ENCODE peak calls at places on chromosomes 11 and 22, in five cellular contexts. One of them, this sample, is unnamed.

GRCh38 chr22:50399751-50400331 is 56.7 kb downstream of the PPP6R2 start:
- DNase-seq in HepG2: peak
- DNase-seq in HCT116: peak
- DNase-seq in K562: peak
- DNase-seq in H1: peak
- DNase-seq in this sample: no peak

GRCh38 chr22:46596032-46596441 is 24.1 kb upstream of the GRAMD4 start:
- DNase-seq in K562: no peak
- DNase-seq in H1: no peak
- DNase-seq in HepG2: no peak
- DNase-seq in HCT116: no peak
- DNase-seq in this sample: no peak

GRCh38 chr11:66011239-66011784 is 496 bp upstream of the CST6 start:
- DNase-seq in H1: no peak
- DNase-seq in HepG2: no peak
- DNase-seq in HCT116: peak
- DNase-seq in K562: no peak
- DNase-seq in this sample: no peak

GRCh38 chr11:118042791-118043190 is 34.1 kb upstream of the TMPRSS4 start:
- DNase-seq in HCT116: no peak
- DNase-seq in HepG2: no peak
- DNase-seq in K562: no peak
- DNase-seq in H1: no peak
- DNase-seq in this sample: no peak

GRCh38 chr22:31625661-31626426 is 36.2 kb downstream of the PISD start:
- DNase-seq in H1: no peak
- DNase-seq in HepG2: no peak
- DNase-seq in HCT116: no peak
- DNase-seq in K562: peak
- DNase-seq in this sample: no peak

GRCh38 chr11:115164774-115165173 is 339.4 kb downstream of the CADM1 start:
- DNase-seq in HepG2: no peak
- DNase-seq in HCT116: no peak
- DNase-seq in K562: no peak
- DNase-seq in H1: peak
- DNase-seq in this sample: no peak

GRCh38 chr22:39598017-39598965 is 27.7 kb downstream of the CACNA1I start:
- DNase-seq in HCT116: peak
- DNase-seq in H1: peak
- DNase-seq in HepG2: no peak
- DNase-seq in K562: peak
- DNase-seq in this sample: no peak

GRCh38 chr11:6219359-6219758 is 14.0 kb downstream of the C11orf42 start:
- DNase-seq in K562: no peak
- DNase-seq in HepG2: no peak
- DNase-seq in H1: no peak
- DNase-seq in HCT116: no peak
- DNase-seq in this sample: no peak

GRCh38 chr11:75238595-75239245 is 1.9 kb upstream of the TPBGL start:
- DNase-seq in K562: no peak
- DNase-seq in H1: no peak
- DNase-seq in HepG2: no peak
- DNase-seq in HCT116: no peak
- DNase-seq in this sample: no peak

GRCh38 chr11:35173011-35173511 is 34.1 kb downstream of the CD44 start:
- DNase-seq in HCT116: no peak
- DNase-seq in HepG2: peak
- DNase-seq in H1: no peak
- DNase-seq in K562: no peak
- DNase-seq in this sample: peak

GRCh38 chr11:114776956-114777355 is 98.6 kb downstream of the NXPE2 start:
- DNase-seq in HCT116: no peak
- DNase-seq in K562: no peak
- DNase-seq in HepG2: no peak
- DNase-seq in H1: no peak
- DNase-seq in this sample: no peak

GRCh38 chr11:2510626-2511402 is 66.0 kb downstream of the KCNQ1 start:
- DNase-seq in K562: peak
- DNase-seq in HCT116: no peak
- DNase-seq in HepG2: no peak
- DNase-seq in H1: no peak
- DNase-seq in this sample: no peak

GRCh38 chr11:20042717-20043392 is 117.4 kb downstream of the DBX1 start:
- DNase-seq in HCT116: no peak
- DNase-seq in K562: no peak
- DNase-seq in HepG2: no peak
- DNase-seq in H1: no peak
- DNase-seq in this sample: no peak

GRCh38 chr11:67439321-67440228 is 2.1 kb upstream of the PTPRCAP start:
- DNase-seq in H1: no peak
- DNase-seq in HepG2: peak
- DNase-seq in HCT116: no peak
- DNase-seq in K562: no peak
- DNase-seq in this sample: no peak

GRCh38 chr11:30683176-30683575 is 97.0 kb upstream of the MPPED2 start:
- DNase-seq in K562: no peak
- DNase-seq in H1: no peak
- DNase-seq in HCT116: no peak
- DNase-seq in HepG2: no peak
- DNase-seq in this sample: no peak

GRCh38 chr11:95074806-95075563 is 8.3 kb downstream of the SRSF8 start:
- DNase-seq in K562: no peak
- DNase-seq in HepG2: no peak
- DNase-seq in H1: no peak
- DNase-seq in HCT116: no peak
- DNase-seq in this sample: no peak

GRCh38 chr11:72624496-72625201 is 49.6 kb downstream of the PDE2A start:
- DNase-seq in K562: no peak
- DNase-seq in HCT116: no peak
- DNase-seq in H1: no peak
- DNase-seq in HepG2: no peak
- DNase-seq in this sample: no peak

GRCh38 chr22:47014946-47015345 is 252.5 kb downstream of the TBC1D22A start:
- DNase-seq in K562: no peak
- DNase-seq in HepG2: no peak
- DNase-seq in H1: no peak
- DNase-seq in HCT116: no peak
- DNase-seq in this sample: no peak

GRCh38 chr11:76782526-76783293 is 446 bp upstream of the TSKU start:
- DNase-seq in HCT116: peak
- DNase-seq in K562: peak
- DNase-seq in H1: peak
- DNase-seq in HepG2: peak
- DNase-seq in this sample: no peak

GRCh38 chr11:126205359-126205758 is 6.1 kb downstream of the RPUSD4 start:
- DNase-seq in HepG2: no peak
- DNase-seq in HCT116: no peak
- DNase-seq in H1: no peak
- DNase-seq in K562: no peak
- DNase-seq in this sample: no peak

GRCh38 chr11:113253406-113253805 is 61.0 kb upstream of the TTC12 start:
- DNase-seq in HepG2: no peak
- DNase-seq in HCT116: no peak
- DNase-seq in H1: no peak
- DNase-seq in K562: no peak
- DNase-seq in this sample: no peak

DNA sequence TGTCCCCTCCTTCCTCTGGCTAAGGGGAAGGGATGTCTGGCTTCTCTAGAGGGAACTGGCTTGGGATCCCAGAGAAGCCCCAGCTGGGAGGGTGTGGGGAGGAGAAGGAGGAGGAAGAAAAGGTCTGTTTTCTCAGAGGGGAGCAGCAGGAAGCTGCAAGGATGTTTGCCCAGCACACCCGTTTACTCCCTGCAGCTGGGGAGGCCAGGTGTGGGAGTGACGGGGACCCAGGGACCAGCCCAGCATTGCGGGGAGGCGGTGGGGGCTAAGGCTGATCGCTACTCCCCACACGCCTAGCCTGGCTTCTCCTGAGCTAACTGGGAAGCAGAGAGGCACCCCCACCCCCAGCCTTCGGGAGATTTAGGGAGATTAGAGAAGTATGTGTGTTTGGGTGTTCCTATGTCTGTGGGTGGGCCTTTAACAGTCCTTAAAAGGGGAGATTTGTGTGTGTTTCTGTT is 3.9 kb downstream of the CREB3L1 start:
- DNase-seq in K562: peak
- DNase-seq in HepG2: no peak
- DNase-seq in HCT116: no peak
- DNase-seq in H1: no peak
- DNase-seq in this sample: no peak
- H3K9ac ChIP-seq in K562: peak
- H3K9ac ChIP-seq in HepG2: no peak
- H3K9ac ChIP-seq in HCT116: no peak
- H3K9ac ChIP-seq in H1: no peak
- H3K9ac ChIP-seq in this sample: peak

GRCh38 chr11:69382131-69383128 is 88.5 kb downstream of the MYEOV start:
- DNase-seq in HepG2: no peak
- DNase-seq in HCT116: peak
- DNase-seq in H1: no peak
- DNase-seq in K562: peak
- DNase-seq in this sample: peak
- TF ChIP-seq SP1 in HepG2: no peak
- TF ChIP-seq SP1 in HCT116: peak
- TF ChIP-seq SP1 in H1: no peak
- TF ChIP-seq SP1 in K562: peak
- TF ChIP-seq SP1 in this sample: no peak

DNA sequence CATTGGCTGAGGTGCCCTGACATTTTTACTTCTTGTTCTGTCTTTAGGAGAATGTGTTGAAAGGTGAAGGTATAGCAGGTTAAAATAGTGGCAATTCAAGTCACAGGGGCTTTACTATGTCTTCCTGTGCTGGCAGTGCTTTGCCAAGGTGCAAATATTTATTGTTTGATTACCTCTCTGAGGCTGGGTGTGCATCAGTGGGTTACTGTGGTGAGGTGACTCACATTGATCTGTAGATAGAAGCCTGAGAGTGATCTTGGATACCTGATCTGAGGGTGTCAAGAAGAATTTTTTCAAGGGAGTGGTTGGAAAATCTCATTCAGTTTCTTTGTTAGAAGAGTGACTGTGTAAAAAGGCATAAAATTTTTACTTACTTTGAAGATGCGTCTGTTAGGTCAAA is 90.0 kb downstream of the ARHGAP42 start:
- DNase-seq in HCT116: peak
- DNase-seq in K562: no peak
- DNase-seq in HepG2: peak
- DNase-seq in H1: no peak
- DNase-seq in this sample: no peak
- H3K9ac ChIP-seq in HCT116: peak
- H3K9ac ChIP-seq in K562: no peak
- H3K9ac ChIP-seq in HepG2: peak
- H3K9ac ChIP-seq in H1: no peak
- H3K9ac ChIP-seq in this sample: no peak

DNA sequence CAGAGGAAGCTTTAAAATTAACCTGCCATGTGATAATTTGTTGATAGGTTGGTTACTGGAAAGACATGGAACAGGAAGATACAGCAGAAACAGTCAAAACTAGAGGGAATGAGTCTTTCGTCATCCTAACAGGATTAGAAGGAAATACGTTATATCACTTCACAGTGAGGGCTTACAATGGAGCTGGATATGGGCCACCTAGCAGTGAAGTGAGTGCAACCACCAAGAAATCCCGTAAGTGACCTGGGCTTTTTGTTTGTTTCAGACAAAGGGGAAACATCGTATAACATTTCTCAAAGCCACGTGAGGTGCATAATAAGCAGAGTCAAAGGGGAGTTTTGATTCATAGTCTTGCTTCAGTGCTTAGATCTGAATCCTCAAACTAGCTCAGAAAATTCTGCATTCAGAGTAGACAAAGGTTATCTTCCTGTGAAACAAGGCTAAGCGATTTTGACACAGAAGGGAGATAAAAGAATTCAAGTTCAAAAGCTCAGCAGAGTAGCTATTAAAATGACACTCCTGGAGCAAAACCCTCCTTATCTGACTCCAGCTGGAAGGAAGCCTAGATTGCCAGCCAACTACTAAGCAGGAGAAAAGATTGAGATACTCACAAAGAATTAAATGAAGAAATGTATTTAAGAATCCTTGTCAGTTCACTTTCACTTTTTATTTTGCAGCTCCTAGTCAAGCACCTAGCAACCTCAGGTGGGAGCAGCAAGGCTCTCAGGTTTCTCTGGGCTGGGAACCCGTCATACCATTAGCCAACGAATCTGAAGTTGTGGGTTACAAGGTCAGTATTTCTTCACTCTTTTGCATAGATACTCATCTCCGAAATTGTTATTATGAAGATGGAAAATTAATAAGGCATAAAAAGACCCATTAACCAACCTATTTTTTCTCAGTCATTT is 346.4 kb upstream of the ARHGAP42 start:
- DNase-seq in K562: no peak
- DNase-seq in H1: no peak
- DNase-seq in HCT116: no peak
- DNase-seq in HepG2: no peak
- DNase-seq in this sample: no peak
- TF ChIP-seq SP1 in K562: no peak
- TF ChIP-seq SP1 in H1: no peak
- TF ChIP-seq SP1 in HCT116: no peak
- TF ChIP-seq SP1 in HepG2: no peak
- TF ChIP-seq SP1 in this sample: no peak

This sample was measured in GM12878.